ENCODE peak calls at places on chromosomes 16 and 17, in six cellular contexts. D is CD8-positive, alpha-beta memory T cell; N is omental fat pad; M is substantia nigra; K is WERI-Rb-1; E is NAMALWA. P is an unnamed sample.

GRCh38 chr17:19718613-19719364 is 2.4 kb upstream of the SLC47A2 start:
- DNase-seq in D (no peak), N (no peak), M (no peak), K (peak; percentile 43), E (no peak), P (no peak)

GRCh38 chr17:1563786-1564613 is 1.4 kb upstream of the PITPNA start:
- DNase-seq in D (no peak), N (no peak), M (no peak), K (no peak), E (peak; percentile 12), P (no peak)

GRCh38 chr17:40680998-40681397 is 16.0 kb upstream of the KRT222 start:
- DNase-seq in D (no peak), N (no peak), M (no peak), K (no peak), E (no peak), P (no peak)

GRCh38 chr16:69406780-69407331 is 17.6 kb upstream of the CYB5B start:
- DNase-seq in D (no peak), N (no peak), M (no peak), K (no peak), E (peak; percentile 82), P (no peak)

GRCh38 chr17:80175411-80175810 is 5.6 kb downstream of the CARD14 start:
- DNase-seq in D (no peak), N (no peak), M (no peak), K (no peak), E (no peak), P (peak; percentile 72)

GRCh38 chr16:88649924-88650748 is 717 bp downstream of the CYBA start:
- DNase-seq in D (peak; percentile 54), N (no peak), M (no peak), K (no peak), E (peak; percentile 66), P (peak; percentile 28)

GRCh38 chr17:74113326-74113725 is 90.2 kb upstream of the RPL38 start:
- DNase-seq in D (no peak), N (no peak), M (no peak), K (no peak), E (no peak), P (no peak)

GRCh38 chr16:87784812-87785211 is 19.0 kb upstream of the KLHDC4 start:
- DNase-seq in D (no peak), N (no peak), M (no peak), K (no peak), E (no peak), P (peak; percentile 64)

GRCh38 chr16:67269766-67270165 is 9.6 kb upstream of the PLEKHG4 start:
- DNase-seq in D (no peak), N (no peak), M (no peak), K (no peak), E (no peak), P (peak; percentile 56)

GRCh38 chr16:60214321-60214720 is 1480.2 kb upstream of the GOT2 start:
- DNase-seq in D (no peak), N (no peak), M (no peak), K (no peak), E (no peak), P (no peak)

GRCh38 chr17:32503251-32504165 is 16.7 kb downstream of the CDK5R1 start:
- DNase-seq in D (peak; percentile 63), N (no peak), M (no peak), K (peak; percentile 76), E (peak; percentile 72), P (no peak)

GRCh38 chr16:11076259-11077018 is 132.1 kb downstream of the CLEC16A start:
- DNase-seq in D (no peak), N (no peak), M (no peak), K (peak; percentile 14), E (no peak), P (no peak)

GRCh38 chr17:62807812-62808575 is at the start of gene MARCHF10:
- DNase-seq in D (no peak), N (no peak), M (no peak), K (peak; percentile 71), E (no peak), P (no peak)

GRCh38 chr17:12994341-12995074 is 23.3 kb downstream of the ELAC2 start:
- DNase-seq in D (no peak), N (no peak), M (no peak), K (no peak), E (no peak), P (no peak)

GRCh38 chr17:35695613-35696012 is 35.8 kb upstream of the RASL10B start:
- DNase-seq in D (no peak), N (no peak), M (no peak), K (no peak), E (no peak), P (no peak)

GRCh38 chr17:2174471-2175293 is 119.8 kb downstream of the HIC1 start:
- DNase-seq in D (no peak), N (no peak), M (no peak), K (no peak), E (no peak), P (peak; percentile 100)

GRCh38 chr16:55821210-55821609 is 11.7 kb downstream of the CES1 start:
- DNase-seq in D (no peak), N (no peak), M (no peak), K (no peak), E (no peak), P (no peak)

GRCh38 chr17:61405047-61405685 is 5.5 kb downstream of the TBX2 start:
- DNase-seq in D (no peak), N (no peak), M (no peak), K (no peak), E (no peak), P (no peak)

GRCh38 chr17:78879679-78880186 is 23.3 kb downstream of the CEP295NL start:
- DNase-seq in D (no peak), N (no peak), M (no peak), K (no peak), E (no peak), P (peak; percentile 92)

GRCh38 chr16:25006504-25007055 is 8.6 kb downstream of the ARHGAP17 start:
- DNase-seq in D (no peak), N (no peak), M (no peak), K (no peak), E (no peak), P (peak; percentile 59)

GRCh38 chr17:29018788-29019474 is 13.1 kb upstream of the SEZ6 start:
- DNase-seq in D (no peak), N (no peak), M (no peak), K (no peak), E (no peak), P (no peak)

GRCh38 chr17:64534187-64534586 is 27.4 kb downstream of the CEP95 start:
- DNase-seq in D (no peak), N (no peak), M (no peak), K (peak; percentile 23), E (peak; percentile 35), P (peak; percentile 7)

GRCh38 chr17:82287849-82288601 is 14.5 kb upstream of the CSNK1D start:
- DNase-seq in D (no peak), N (no peak), M (no peak), K (peak; percentile 98), E (no peak), P (peak; percentile 74)

GRCh38 chr16:63461248-63461841 is 1425.1 kb upstream of the CDH8 start:
- DNase-seq in D (no peak), N (no peak), M (no peak), K (peak; percentile 44), E (peak; percentile 58), P (peak; percentile 3)

GRCh38 chr16:89737341-89738071 is 16.2 kb downstream of the ZNF276 start:
- DNase-seq in D (peak; percentile 73), N (no peak), M (no peak), K (no peak), E (no peak), P (no peak)

GRCh38 chr17:731943-732787 is at the start of gene TLCD3A:
- DNase-seq in D (peak; percentile 46), N (no peak), M (no peak), K (peak; percentile 73), E (no peak), P (peak; percentile 39)

P was measured in amniotic epithelial cell.